ENCODE peak calls at places on chromosomes 12 and 14, in four cellular contexts. One of them, this sample, is unnamed.

GRCh38 chr12:22268406-22268805 is 66.1 kb downstream of the ST8SIA1 start:
- DNase-seq in K562: no peak
- DNase-seq in HL-60: no peak
- DNase-seq in GM12878: no peak
- DNase-seq in this sample: no peak

GRCh38 chr12:110744176-110744575 is 1.5 kb upstream of the PPP1CC start:
- DNase-seq in HL-60: no peak
- DNase-seq in K562: no peak
- DNase-seq in GM12878: no peak
- DNase-seq in this sample: no peak

GRCh38 chr14:104383088-104383805 is 196.3 kb upstream of the C14orf180 start:
- DNase-seq in K562: no peak
- DNase-seq in HL-60: no peak
- DNase-seq in GM12878: no peak
- DNase-seq in this sample: no peak

GRCh38 chr14:23357261-23357660 is 4.6 kb upstream of the SLC22A17 start:
- DNase-seq in HL-60: no peak
- DNase-seq in K562: no peak
- DNase-seq in GM12878: no peak
- DNase-seq in this sample: no peak

GRCh38 chr12:85424581-85425348 is 144.7 kb downstream of the ALX1 start:
- DNase-seq in K562: peak
- DNase-seq in HL-60: peak
- DNase-seq in GM12878: peak
- DNase-seq in this sample: no peak

GRCh38 chr12:68118096-68118755 is 41.3 kb downstream of the IFNG start:
- DNase-seq in K562: no peak
- DNase-seq in GM12878: no peak
- DNase-seq in HL-60: no peak
- DNase-seq in this sample: no peak

GRCh38 chr12:20264608-20265114 is 103.7 kb upstream of the PDE3A start:
- DNase-seq in HL-60: no peak
- DNase-seq in GM12878: no peak
- DNase-seq in K562: no peak
- DNase-seq in this sample: no peak

GRCh38 chr14:74712499-74713394 is at the start of the genes AREL1 and FCF1:
- DNase-seq in K562: peak
- DNase-seq in GM12878: peak
- DNase-seq in HL-60: peak
- DNase-seq in this sample: peak

GRCh38 chr12:42020226-42020625 is 124.4 kb downstream of the GXYLT1 start:
- DNase-seq in HL-60: no peak
- DNase-seq in K562: no peak
- DNase-seq in GM12878: no peak
- DNase-seq in this sample: no peak

GRCh38 chr12:116444590-116444943 is 114.6 kb upstream of the MAP1LC3B2 start:
- DNase-seq in GM12878: no peak
- DNase-seq in HL-60: no peak
- DNase-seq in K562: no peak
- DNase-seq in this sample: no peak

GRCh38 chr14:59026086-59026485 is 162.4 kb upstream of the DAAM1 start:
- DNase-seq in K562: no peak
- DNase-seq in GM12878: no peak
- DNase-seq in HL-60: no peak
- DNase-seq in this sample: no peak

GRCh38 chr12:45546545-45546944 is 183.0 kb upstream of the ARID2 start:
- DNase-seq in K562: no peak
- DNase-seq in HL-60: no peak
- DNase-seq in GM12878: no peak
- DNase-seq in this sample: no peak

GRCh38 chr12:18304609-18305008 is 43.3 kb downstream of the PIK3C2G start:
- DNase-seq in GM12878: no peak
- DNase-seq in HL-60: no peak
- DNase-seq in K562: no peak
- DNase-seq in this sample: no peak

GRCh38 chr14:23090254-23090636 is 4.7 kb downstream of the ACIN1 start:
- DNase-seq in K562: no peak
- DNase-seq in GM12878: no peak
- DNase-seq in HL-60: no peak
- DNase-seq in this sample: no peak

GRCh38 chr12:115691123-115691522 is 586.4 kb downstream of the MED13L start:
- DNase-seq in GM12878: no peak
- DNase-seq in HL-60: no peak
- DNase-seq in K562: no peak
- DNase-seq in this sample: no peak

GRCh38 chr14:95523818-95524448 is 7.5 kb upstream of the SYNE3 start:
- DNase-seq in K562: peak
- DNase-seq in HL-60: no peak
- DNase-seq in GM12878: no peak
- DNase-seq in this sample: no peak

GRCh38 chr12:43969882-43970281 is 134.0 kb downstream of the TMEM117 start:
- DNase-seq in GM12878: no peak
- DNase-seq in K562: no peak
- DNase-seq in HL-60: no peak
- DNase-seq in this sample: no peak

GRCh38 chr14:100711493-100711892 is 15.2 kb upstream of the DLK1 start:
- DNase-seq in HL-60: peak
- DNase-seq in GM12878: no peak
- DNase-seq in K562: no peak
- DNase-seq in this sample: no peak

GRCh38 chr12:113766880-113767878 is 198.9 kb downstream of the RBM19 start:
- DNase-seq in GM12878: no peak
- DNase-seq in HL-60: no peak
- DNase-seq in K562: no peak
- DNase-seq in this sample: no peak

GRCh38 chr12:126569706-126570105 is 1504.5 kb downstream of the AACS start:
- DNase-seq in K562: no peak
- DNase-seq in GM12878: no peak
- DNase-seq in HL-60: no peak
- DNase-seq in this sample: no peak

GRCh38 chr12:82279597-82279996 is 78.6 kb downstream of the CCDC59 start:
- DNase-seq in HL-60: no peak
- DNase-seq in GM12878: no peak
- DNase-seq in K562: no peak
- DNase-seq in this sample: no peak

GRCh38 chr14:93078830-93079229 is 36.9 kb downstream of the ITPK1 start:
- DNase-seq in GM12878: no peak
- DNase-seq in K562: no peak
- DNase-seq in HL-60: no peak
- DNase-seq in this sample: no peak

GRCh38 chr12:62813031-62813829 is 121.7 kb downstream of the PPM1H start:
- DNase-seq in HL-60: peak
- DNase-seq in GM12878: no peak
- DNase-seq in K562: peak
- DNase-seq in this sample: no peak

GRCh38 chr12:110760204-110760609 is 17.5 kb upstream of the PPP1CC start:
- DNase-seq in HL-60: no peak
- DNase-seq in GM12878: no peak
- DNase-seq in K562: no peak
- DNase-seq in this sample: no peak

GRCh38 chr12:68530965-68531364 is 79.7 kb upstream of the RAP1B start:
- DNase-seq in GM12878: no peak
- DNase-seq in HL-60: no peak
- DNase-seq in K562: no peak
- DNase-seq in this sample: no peak

GRCh38 chr14:68516235-68516634 is 276.6 kb downstream of the ZFP36L1 start:
- DNase-seq in K562: no peak
- DNase-seq in HL-60: no peak
- DNase-seq in GM12878: no peak
- DNase-seq in this sample: no peak

GRCh38 chr12:49129332-49130150 is 1.7 kb downstream of the TUBA1B start:
- DNase-seq in K562: no peak
- DNase-seq in HL-60: no peak
- DNase-seq in GM12878: no peak
- DNase-seq in this sample: no peak

GRCh38 chr12:28909291-28909690 is 239.8 kb upstream of the FAR2 start:
- DNase-seq in K562: no peak
- DNase-seq in HL-60: no peak
- DNase-seq in GM12878: no peak
- DNase-seq in this sample: no peak

GRCh38 chr12:76219806-76220205 is 128.4 kb downstream of the BBS10 start:
- DNase-seq in K562: no peak
- DNase-seq in GM12878: no peak
- DNase-seq in HL-60: no peak
- DNase-seq in this sample: no peak

GRCh38 chr12:55068416-55069010 is 48.7 kb downstream of the NEUROD4 start:
- DNase-seq in K562: peak
- DNase-seq in HL-60: peak
- DNase-seq in GM12878: no peak
- DNase-seq in this sample: peak

GRCh38 chr14:88592016-88592415 is 29.2 kb downstream of the ZC3H14 start:
- DNase-seq in GM12878: no peak
- DNase-seq in HL-60: no peak
- DNase-seq in K562: no peak
- DNase-seq in this sample: no peak

GRCh38 chr14:88588081-88588480 is 25.2 kb downstream of the ZC3H14 start:
- DNase-seq in K562: no peak
- DNase-seq in HL-60: no peak
- DNase-seq in GM12878: no peak
- DNase-seq in this sample: no peak

GRCh38 chr14:88584451-88584850 is 21.6 kb downstream of the ZC3H14 start:
- DNase-seq in GM12878: no peak
- DNase-seq in K562: no peak
- DNase-seq in HL-60: no peak
- DNase-seq in this sample: no peak

GRCh38 chr14:88590173-88590572 is 27.3 kb downstream of the ZC3H14 start:
- DNase-seq in HL-60: no peak
- DNase-seq in K562: no peak
- DNase-seq in GM12878: no peak
- DNase-seq in this sample: no peak
- TF ChIP-seq SPI1 in HL-60: no peak
- TF ChIP-seq SPI1 in K562: no peak
- TF ChIP-seq SPI1 in GM12878: no peak
- TF ChIP-seq SPI1 in this sample: no peak

DNA sequence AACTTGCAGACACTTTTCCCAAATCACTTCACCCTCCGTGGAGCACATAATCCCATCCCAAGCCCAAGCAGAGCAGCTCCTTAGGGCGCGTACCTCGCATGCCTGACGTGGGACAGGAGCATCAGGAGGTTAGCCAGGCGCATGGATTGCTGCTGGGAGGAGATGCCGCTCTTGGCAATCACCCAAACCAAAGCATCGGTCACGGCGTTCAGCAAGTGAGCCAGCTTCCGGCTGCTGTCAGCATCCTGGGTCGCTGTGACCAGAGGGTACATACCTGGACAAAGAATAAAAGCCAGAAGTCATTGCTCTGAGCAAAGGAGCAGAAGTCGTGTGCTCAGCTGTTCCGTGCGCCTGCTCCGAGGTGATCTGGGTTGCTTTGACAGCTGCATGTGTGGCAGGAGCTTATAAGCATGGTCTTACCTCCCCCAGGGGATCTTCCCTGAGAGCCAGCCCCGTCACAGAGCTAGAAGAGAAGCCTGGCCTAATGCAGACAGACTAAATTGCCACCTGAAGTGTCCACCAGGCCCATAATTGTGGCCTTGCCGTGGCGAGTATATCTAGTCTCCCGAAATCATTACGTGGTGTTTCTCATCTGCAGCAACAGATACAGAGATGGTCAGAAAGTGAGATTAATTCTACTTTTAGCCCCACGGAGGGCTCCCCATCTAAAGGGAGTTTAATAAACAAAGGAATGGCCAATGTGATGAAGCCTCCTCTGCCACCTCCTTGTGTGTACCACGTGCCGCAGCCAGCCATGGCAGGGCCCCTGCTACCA is 59.1 kb downstream of the ESR2 start:
- DNase-seq in GM12878: no peak
- DNase-seq in HL-60: no peak
- DNase-seq in K562: no peak
- DNase-seq in this sample: no peak
- TF ChIP-seq POLR2AphosphoS5 in GM12878: peak
- TF ChIP-seq POLR2AphosphoS5 in HL-60: no peak
- TF ChIP-seq POLR2AphosphoS5 in K562: no peak
- TF ChIP-seq POLR2AphosphoS5 in this sample: no peak

GRCh38 chr12:3491938-3492867 is 1.2 kb downstream of the PRMT8 start:
- DNase-seq in K562: peak
- DNase-seq in HL-60: peak
- DNase-seq in GM12878: no peak
- DNase-seq in this sample: peak
- TF ChIP-seq SPI1 in K562: no peak
- TF ChIP-seq SPI1 in HL-60: no peak
- TF ChIP-seq SPI1 in GM12878: no peak
- TF ChIP-seq SPI1 in this sample: no peak

DNA sequence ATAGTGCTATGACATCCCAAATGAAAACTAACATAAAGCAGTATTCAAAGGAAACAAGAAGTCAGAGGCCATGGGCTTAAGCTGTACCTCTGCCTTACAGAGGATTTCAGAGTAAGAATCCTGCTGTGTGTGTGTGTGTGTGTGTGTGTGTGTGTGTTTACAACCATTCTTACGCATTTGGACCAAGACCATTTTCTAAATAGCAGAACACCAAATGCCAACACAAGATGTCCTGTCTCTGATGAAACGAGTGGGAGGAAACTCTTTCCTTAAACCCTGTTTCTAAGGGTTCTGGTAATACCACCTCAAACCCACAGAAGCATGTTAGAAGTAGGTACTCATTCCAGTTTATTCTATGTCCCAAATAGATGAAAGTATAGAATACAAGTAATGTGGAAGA is 64.5 kb downstream of the PPP1R36 start:
- DNase-seq in HL-60: no peak
- DNase-seq in K562: no peak
- DNase-seq in GM12878: no peak
- DNase-seq in this sample: no peak
- TF ChIP-seq POLR2AphosphoS5 in HL-60: no peak
- TF ChIP-seq POLR2AphosphoS5 in K562: no peak
- TF ChIP-seq POLR2AphosphoS5 in GM12878: no peak
- TF ChIP-seq POLR2AphosphoS5 in this sample: no peak

This sample was measured in GM12891.